ENCODE peak calls at places on chromosomes 13 and 19, in six cellular contexts. O is A549, A is K562, L is stomach, K is SK-N-SH, Y is tibial nerve. E is an unnamed sample.
A peak's percentile ranks its signal among the peaks of the same experiment; 100 is the strongest.

GRCh38 chr13:19088416-19088815 is 93.2 kb downstream of the TUBA3C start:
- DNase-seq in O (no peak), A (no peak), L (no peak), K (no peak), Y (no peak), E (no peak)

GRCh38 chr13:27504541-27504940 is 54.2 kb upstream of the MTIF3 start:
- DNase-seq in O (no peak), A (no peak), L (no peak), K (no peak), Y (no peak), E (no peak)

GRCh38 chr19:47268028-47268427 is 6.7 kb upstream of the INAFM1 start:
- DNase-seq in O (no peak), A (no peak), L (no peak), K (no peak), Y (no peak), E (no peak)

GRCh38 chr13:30807392-30807791 is 72.0 kb downstream of the ALOX5AP start:
- DNase-seq in O (no peak), A (no peak), L (no peak), K (no peak), Y (no peak), E (no peak)

GRCh38 chr13:30616927-30617314 is 799 bp upstream of the USPL1 start:
- DNase-seq in O (peak; percentile 49), A (peak; percentile 62), L (peak; percentile 65), K (peak; percentile 64), Y (peak; percentile 86), E (no peak)

GRCh38 chr19:41431426-41432386 is 4.5 kb upstream of the B3GNT8 start:
- DNase-seq in O (no peak), A (peak; percentile 41), L (no peak), K (no peak), Y (no peak), E (no peak)

GRCh38 chr13:110319774-110320509 is 12.9 kb downstream of the COL4A2 start:
- DNase-seq in O (peak; percentile 62), A (no peak), L (no peak), K (no peak), Y (no peak), E (peak; percentile 77)

GRCh38 chr19:41533691-41534090 is 42.3 kb upstream of the CEACAM21 start:
- DNase-seq in O (no peak), A (no peak), L (no peak), K (no peak), Y (no peak), E (no peak)

GRCh38 chr13:20494656-20495055 is 31.0 kb downstream of the CRYL1 start:
- DNase-seq in O (no peak), A (no peak), L (no peak), K (no peak), Y (no peak), E (no peak)

GRCh38 chr19:18390075-18390909 is 4.3 kb downstream of the GDF15 start:
- DNase-seq in O (no peak), A (no peak), L (no peak), K (no peak), Y (no peak), E (no peak)

GRCh38 chr19:51724543-51724942 is 752 bp upstream of the HAS1 start:
- DNase-seq in O (no peak), A (no peak), L (no peak), K (no peak), Y (peak; percentile 25), E (peak; percentile 67)

GRCh38 chr19:15123900-15124299 is 16.7 kb downstream of the SYDE1 start:
- DNase-seq in O (no peak), A (no peak), L (peak; percentile 83), K (peak; percentile 76), Y (no peak), E (no peak)

GRCh38 chr13:102757006-102757405 is 16.6 kb downstream of the TEX30 start:
- DNase-seq in O (no peak), A (no peak), L (no peak), K (no peak), Y (no peak), E (no peak)

GRCh38 chr19:27657271-27658051 is 1555.5 kb downstream of the UQCRFS1 start:
- DNase-seq in O (no peak), A (no peak), L (peak; percentile 7), K (no peak), Y (no peak), E (no peak)

GRCh38 chr13:50291611-50292010 is 276.4 kb downstream of the KCNRG start:
- DNase-seq in O (no peak), A (no peak), L (no peak), K (no peak), Y (no peak), E (no peak)

GRCh38 chr13:97194473-97194872 is 27.7 kb upstream of the MBNL2 start:
- DNase-seq in O (no peak), A (peak; percentile 31), L (no peak), K (no peak), Y (no peak), E (no peak)

GRCh38 chr19:10784257-10784656 is 51.8 kb downstream of the TMED1 start:
- DNase-seq in O (no peak), A (no peak), L (no peak), K (no peak), Y (no peak), E (peak; percentile 79)

GRCh38 chr19:10774893-10775292 is 57.0 kb downstream of the DNM2 start:
- DNase-seq in O (no peak), A (no peak), L (no peak), K (no peak), Y (no peak), E (no peak)

GRCh38 chr19:10776900-10777650 is 58.9 kb downstream of the TMED1 start:
- DNase-seq in O (no peak), A (no peak), L (no peak), K (no peak), Y (no peak), E (no peak)

GRCh38 chr19:10782795-10783194 is 53.2 kb downstream of the TMED1 start:
- DNase-seq in O (no peak), A (no peak), L (no peak), K (no peak), Y (no peak), E (no peak)

GRCh38 chr19:10780368-10780767 is 55.6 kb downstream of the TMED1 start:
- DNase-seq in O (no peak), A (no peak), L (no peak), K (no peak), Y (peak; percentile 64), E (peak; percentile 78)
- H3K27ac ChIP-seq in O (no peak overlapping the region), A (no peak overlapping the region), L (peak overlapping the region; percentile 62), K (no peak overlapping the region), Y (peak overlapping the region; percentile 91), E (peak overlapping the region; percentile 60)

GRCh38 chr13:94682229-94682628 is 30.1 kb downstream of the SOX21 start:
- DNase-seq in O (no peak), A (no peak), L (no peak), K (no peak), Y (no peak), E (no peak)
- TF ChIP-seq EP300 in O (no peak), A (no peak), L (no peak), K (no peak), Y (no peak), E (no peak)

DNA sequence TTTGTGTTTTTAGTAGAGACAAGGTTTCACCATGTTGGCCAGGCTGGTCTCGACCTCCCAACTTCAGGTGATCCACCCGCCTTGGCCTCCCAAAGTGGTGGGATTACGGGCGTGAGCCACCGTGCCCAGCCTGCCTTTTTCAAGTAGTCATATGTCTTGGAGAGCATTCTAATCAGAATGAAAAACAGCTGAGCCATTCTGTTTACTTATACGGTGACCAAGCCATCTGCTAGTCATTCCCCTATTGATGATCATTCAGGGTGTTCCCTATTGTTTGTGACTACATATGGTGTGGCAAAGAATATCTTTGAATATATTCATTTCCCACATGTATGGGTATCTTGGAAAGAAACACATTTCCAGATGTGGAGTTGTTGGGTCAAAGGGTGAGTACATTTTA is 17.2 kb downstream of the BLOC1S3 start:
- DNase-seq in O (no peak), A (peak; percentile 27), L (no peak), K (no peak), Y (no peak), E (no peak)
- H3K27ac ChIP-seq in O (no peak overlapping the region), A (no peak overlapping the region), L (no peak overlapping the region), K (no peak overlapping the region), Y (no peak overlapping the region), E (no peak overlapping the region)

GRCh38 chr13:111898956-111899713 is 167.8 kb upstream of the SOX1 start:
- DNase-seq in O (no peak), A (no peak), L (no peak), K (no peak), Y (no peak), E (no peak)

GRCh38 chr13:111897846-111898215 is 169.1 kb upstream of the SOX1 start:
- DNase-seq in O (no peak), A (no peak), L (no peak), K (no peak), Y (no peak), E (no peak)

GRCh38 chr13:111899714-111900389 is 167.1 kb upstream of the SOX1 start:
- DNase-seq in O (no peak), A (no peak), L (no peak), K (no peak), Y (no peak), E (no peak)

GRCh38 chr13:111895896-111896821 is 170.8 kb upstream of the SOX1 start:
- DNase-seq in O (no peak), A (no peak), L (no peak), K (no peak), Y (no peak), E (peak; percentile 25)

GRCh38 chr13:111897178-111897845 is 169.6 kb upstream of the SOX1 start:
- DNase-seq in O (no peak), A (no peak), L (no peak), K (no peak), Y (no peak), E (no peak)
- TF ChIP-seq EP300 in O (no peak), A (no peak), L (no peak), K (no peak), Y (no peak), E (no peak)

DNA sequence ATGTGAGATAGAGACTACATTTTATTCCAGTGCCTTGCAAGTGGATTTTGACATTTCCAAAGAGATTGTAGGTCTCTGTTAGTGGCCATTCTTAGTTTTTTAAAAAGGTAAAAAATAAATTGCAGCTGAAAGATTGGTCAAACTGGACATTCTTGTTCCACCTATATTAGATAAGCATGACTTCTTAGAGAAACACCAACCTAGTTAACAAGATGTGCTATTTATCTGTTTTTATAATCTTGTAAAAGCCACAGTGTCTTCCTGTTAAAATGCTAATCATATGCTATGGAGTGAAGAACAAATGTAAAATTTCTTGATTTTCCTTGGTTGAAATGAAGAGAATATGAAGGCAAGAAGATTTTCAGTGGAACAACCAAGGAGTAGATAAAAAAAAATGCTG is 33.4 kb upstream of the GPR183 start:
- DNase-seq in O (no peak), A (no peak), L (no peak), K (no peak), Y (no peak), E (no peak)
- H3K27ac ChIP-seq in O (no peak overlapping the region), A (no peak overlapping the region), L (no peak overlapping the region), K (no peak overlapping the region), Y (no peak overlapping the region), E (no peak overlapping the region)

GRCh38 chr19:2199215-2199614 is 35.5 kb downstream of the DOT1L start:
- DNase-seq in O (peak; percentile 22), A (peak; percentile 42), L (no peak), K (peak; percentile 69), Y (no peak), E (no peak)
- TF ChIP-seq EP300 in O (no peak), A (no peak), L (no peak), K (no peak), Y (no peak), E (no peak)